ENCODE peak calls at places on chromosomes 2 and 18, in nine cellular contexts. One of them, this sample, is unnamed.

GRCh38 chr2:30455339-30455738 is 8.3 kb downstream of the LCLAT1 start:
- DNase-seq in cardiac muscle cell: no peak
- DNase-seq in right atrium auricular region: no peak
- DNase-seq in AG10803: peak; percentile 56
- DNase-seq in kidney epithelial cell: no peak
- DNase-seq in neural progenitor cell: no peak
- DNase-seq in astrocyte of the cerebellum: no peak
- DNase-seq in hepatocyte: peak; percentile 12
- DNase-seq in breast epithelium: no peak
- DNase-seq in this sample: no peak

GRCh38 chr18:47953471-47953931 is 23.0 kb upstream of the SMAD2 start:
- DNase-seq in cardiac muscle cell: no peak
- DNase-seq in right atrium auricular region: peak; percentile 61
- DNase-seq in AG10803: peak; percentile 86
- DNase-seq in kidney epithelial cell: peak; percentile 79
- DNase-seq in neural progenitor cell: peak; percentile 68
- DNase-seq in astrocyte of the cerebellum: peak; percentile 79
- DNase-seq in hepatocyte: no peak
- DNase-seq in breast epithelium: no peak
- DNase-seq in this sample: peak; percentile 68

GRCh38 chr2:205848601-205849000 is 166.3 kb downstream of the NRP2 start:
- DNase-seq in cardiac muscle cell: no peak
- DNase-seq in right atrium auricular region: no peak
- DNase-seq in AG10803: peak; percentile 80
- DNase-seq in kidney epithelial cell: no peak
- DNase-seq in neural progenitor cell: no peak
- DNase-seq in astrocyte of the cerebellum: no peak
- DNase-seq in hepatocyte: no peak
- DNase-seq in breast epithelium: no peak
- DNase-seq in this sample: no peak

GRCh38 chr18:41972067-41973000 is 17.3 kb downstream of the PIK3C3 start:
- DNase-seq in cardiac muscle cell: no peak
- DNase-seq in right atrium auricular region: no peak
- DNase-seq in AG10803: peak; percentile 30
- DNase-seq in kidney epithelial cell: no peak
- DNase-seq in neural progenitor cell: no peak
- DNase-seq in astrocyte of the cerebellum: peak; percentile 33
- DNase-seq in hepatocyte: no peak
- DNase-seq in breast epithelium: no peak
- DNase-seq in this sample: no peak

GRCh38 chr2:167608487-167608886 is 638.9 kb downstream of the STK39 start:
- DNase-seq in cardiac muscle cell: no peak
- DNase-seq in right atrium auricular region: no peak
- DNase-seq in AG10803: no peak
- DNase-seq in kidney epithelial cell: no peak
- DNase-seq in neural progenitor cell: no peak
- DNase-seq in astrocyte of the cerebellum: no peak
- DNase-seq in hepatocyte: no peak
- DNase-seq in breast epithelium: no peak
- DNase-seq in this sample: no peak

GRCh38 chr2:227761734-227762476 is 16.2 kb downstream of the SCYGR8 start:
- DNase-seq in cardiac muscle cell: no peak
- DNase-seq in right atrium auricular region: no peak
- DNase-seq in AG10803: peak; percentile 33
- DNase-seq in kidney epithelial cell: peak; percentile 94
- DNase-seq in neural progenitor cell: no peak
- DNase-seq in astrocyte of the cerebellum: no peak
- DNase-seq in hepatocyte: peak; percentile 58
- DNase-seq in breast epithelium: no peak
- DNase-seq in this sample: peak; percentile 99

GRCh38 chr2:176682278-176682677 is 413.0 kb downstream of the MTX2 start:
- DNase-seq in cardiac muscle cell: no peak
- DNase-seq in right atrium auricular region: no peak
- DNase-seq in AG10803: peak; percentile 64
- DNase-seq in kidney epithelial cell: no peak
- DNase-seq in neural progenitor cell: no peak
- DNase-seq in astrocyte of the cerebellum: no peak
- DNase-seq in hepatocyte: peak; percentile 15
- DNase-seq in breast epithelium: no peak
- DNase-seq in this sample: no peak

GRCh38 chr2:131049150-131049718 is 44.0 kb downstream of the FAM168B start:
- DNase-seq in cardiac muscle cell: no peak
- DNase-seq in right atrium auricular region: no peak
- DNase-seq in AG10803: no peak
- DNase-seq in kidney epithelial cell: no peak
- DNase-seq in neural progenitor cell: no peak
- DNase-seq in astrocyte of the cerebellum: no peak
- DNase-seq in hepatocyte: no peak
- DNase-seq in breast epithelium: no peak
- DNase-seq in this sample: no peak

DNA sequence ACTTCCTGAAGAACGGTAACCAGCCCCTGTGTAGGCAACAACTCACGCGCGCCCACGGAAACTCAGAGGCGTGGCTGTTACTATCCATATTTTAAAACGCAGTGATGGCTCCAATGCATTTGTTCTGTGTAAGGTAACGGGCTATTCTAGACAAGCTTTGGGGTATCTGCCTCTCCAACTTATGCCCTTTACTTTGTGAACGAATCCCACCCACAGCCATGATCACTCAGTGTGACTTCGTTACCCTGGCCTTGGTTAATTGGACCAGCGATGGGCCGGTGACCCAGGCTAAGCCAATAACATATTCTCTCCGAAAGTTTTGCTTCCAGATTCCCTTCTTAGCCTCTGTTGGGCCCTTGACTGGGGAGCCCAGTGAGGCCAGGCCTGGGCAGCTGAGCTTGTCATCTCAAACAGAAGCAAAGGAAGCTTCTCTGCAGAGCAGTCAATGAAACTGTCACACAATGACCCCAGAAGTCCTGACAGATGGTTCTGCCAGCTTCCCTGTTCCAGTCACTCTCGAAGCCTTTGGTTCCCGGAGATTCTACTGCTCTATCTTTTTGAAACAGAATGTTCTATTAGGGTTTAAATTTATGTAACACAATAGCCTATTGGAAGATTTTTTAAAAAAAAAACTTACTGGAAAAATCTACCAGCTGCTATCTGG is 30.7 kb upstream of the ROCK2 start:
- DNase-seq in cardiac muscle cell: no peak
- DNase-seq in right atrium auricular region: no peak
- DNase-seq in AG10803: no peak
- DNase-seq in kidney epithelial cell: no peak
- DNase-seq in neural progenitor cell: no peak
- DNase-seq in astrocyte of the cerebellum: no peak
- DNase-seq in hepatocyte: no peak
- DNase-seq in breast epithelium: no peak
- DNase-seq in this sample: no peak
- H3K4me3 ChIP-seq in cardiac muscle cell: no peak overlapping the region
- H3K4me3 ChIP-seq in right atrium auricular region: peak overlapping the region; percentile 3
- H3K4me3 ChIP-seq in AG10803: no peak overlapping the region
- H3K4me3 ChIP-seq in kidney epithelial cell: no peak overlapping the region
- H3K4me3 ChIP-seq in neural progenitor cell: no peak overlapping the region
- H3K4me3 ChIP-seq in astrocyte of the cerebellum: no peak overlapping the region
- H3K4me3 ChIP-seq in hepatocyte: no peak overlapping the region
- H3K4me3 ChIP-seq in breast epithelium: peak overlapping the region; percentile 62
- H3K4me3 ChIP-seq in this sample: peak overlapping the region; percentile 46

GRCh38 chr2:85537600-85538506 is 1.1 kb upstream of the MAT2A start:
- DNase-seq in cardiac muscle cell: peak; percentile 74
- DNase-seq in right atrium auricular region: peak; percentile 65
- DNase-seq in AG10803: peak; percentile 36
- DNase-seq in kidney epithelial cell: no peak
- DNase-seq in neural progenitor cell: peak; percentile 75
- DNase-seq in astrocyte of the cerebellum: no peak
- DNase-seq in hepatocyte: peak; percentile 76
- DNase-seq in breast epithelium: peak; percentile 56
- DNase-seq in this sample: no peak

GRCh38 chr2:85536479-85536878 is 2.5 kb upstream of the MAT2A start:
- DNase-seq in cardiac muscle cell: no peak
- DNase-seq in right atrium auricular region: no peak
- DNase-seq in AG10803: peak; percentile 71
- DNase-seq in kidney epithelial cell: peak; percentile 48
- DNase-seq in neural progenitor cell: no peak
- DNase-seq in astrocyte of the cerebellum: no peak
- DNase-seq in hepatocyte: peak; percentile 54
- DNase-seq in breast epithelium: no peak
- DNase-seq in this sample: no peak

GRCh38 chr2:85540131-85540587 is 1.2 kb downstream of the MAT2A start:
- DNase-seq in cardiac muscle cell: no peak
- DNase-seq in right atrium auricular region: no peak
- DNase-seq in AG10803: peak; percentile 30
- DNase-seq in kidney epithelial cell: no peak
- DNase-seq in neural progenitor cell: no peak
- DNase-seq in astrocyte of the cerebellum: no peak
- DNase-seq in hepatocyte: no peak
- DNase-seq in breast epithelium: no peak
- DNase-seq in this sample: no peak

GRCh38 chr2:85539361-85540130 is 578 bp downstream of the MAT2A start:
- DNase-seq in cardiac muscle cell: peak; percentile 79
- DNase-seq in right atrium auricular region: peak; percentile 69
- DNase-seq in AG10803: peak; percentile 63
- DNase-seq in kidney epithelial cell: no peak
- DNase-seq in neural progenitor cell: no peak
- DNase-seq in astrocyte of the cerebellum: no peak
- DNase-seq in hepatocyte: peak; percentile 81
- DNase-seq in breast epithelium: peak; percentile 67
- DNase-seq in this sample: no peak

DNA sequence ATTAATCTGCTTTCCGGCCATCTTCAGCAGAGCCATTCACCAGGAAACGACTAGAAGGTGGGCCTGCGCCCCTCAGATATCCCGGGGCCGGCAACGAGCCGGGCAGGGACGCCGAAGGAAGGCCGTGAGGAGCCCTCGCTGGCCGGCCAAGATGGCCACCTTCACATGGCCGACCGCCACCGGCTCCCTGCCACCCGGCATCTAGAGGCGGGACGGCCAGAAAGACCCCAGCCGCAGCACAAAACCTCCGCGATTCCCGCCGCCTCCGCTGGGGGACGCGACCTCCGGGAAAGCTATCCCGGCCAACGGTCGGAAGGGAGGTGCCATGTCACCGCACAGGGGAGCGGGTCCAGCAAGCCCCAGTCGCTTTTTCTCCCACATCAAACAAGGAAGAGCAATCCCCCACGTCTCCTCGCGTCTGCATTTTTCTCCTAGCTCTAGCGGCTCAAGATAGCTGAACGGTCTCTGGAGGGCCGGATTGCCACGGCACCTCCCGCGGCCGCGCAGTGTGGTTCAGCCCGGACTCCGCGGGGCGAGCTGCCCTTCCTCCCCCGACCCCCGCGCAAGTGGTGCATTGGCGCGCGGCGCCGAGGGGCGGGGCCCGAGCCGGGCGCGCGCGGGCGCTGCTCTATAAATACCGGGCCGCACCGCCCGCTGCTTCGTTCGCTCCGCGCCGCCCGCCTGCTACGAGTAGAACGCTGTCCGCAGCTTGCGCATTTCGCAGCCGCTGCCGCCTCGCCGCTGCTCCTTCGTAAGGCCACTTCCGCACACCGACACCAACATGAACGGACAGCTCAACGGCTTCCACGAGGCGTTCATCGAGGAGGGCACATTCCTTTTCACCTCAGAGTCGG is at the start of gene MAT2A:
- DNase-seq in cardiac muscle cell: peak; percentile 94
- DNase-seq in right atrium auricular region: peak; percentile 94
- DNase-seq in AG10803: peak; percentile 91
- DNase-seq in kidney epithelial cell: peak; percentile 42
- DNase-seq in neural progenitor cell: peak; percentile 97
- DNase-seq in astrocyte of the cerebellum: peak; percentile 81
- DNase-seq in hepatocyte: peak; percentile 95
- DNase-seq in breast epithelium: peak; percentile 93
- DNase-seq in this sample: no peak
- TF ChIP-seq CTCF in cardiac muscle cell: peak; percentile 75
- TF ChIP-seq CTCF in right atrium auricular region: peak; percentile 83
- TF ChIP-seq CTCF in AG10803: peak; percentile 65
- TF ChIP-seq CTCF in kidney epithelial cell: peak; percentile 77
- TF ChIP-seq CTCF in neural progenitor cell: peak; percentile 78
- TF ChIP-seq CTCF in astrocyte of the cerebellum: peak; percentile 75
- TF ChIP-seq CTCF in hepatocyte: peak; percentile 71
- TF ChIP-seq CTCF in breast epithelium: peak; percentile 88
- TF ChIP-seq CTCF in this sample: peak; percentile 64

GRCh38 chr2:136131484-136131960 is 13.6 kb upstream of the CXCR4 start:
- DNase-seq in cardiac muscle cell: no peak
- DNase-seq in right atrium auricular region: no peak
- DNase-seq in AG10803: no peak
- DNase-seq in kidney epithelial cell: no peak
- DNase-seq in neural progenitor cell: no peak
- DNase-seq in astrocyte of the cerebellum: no peak
- DNase-seq in hepatocyte: no peak
- DNase-seq in breast epithelium: no peak
- DNase-seq in this sample: no peak

GRCh38 chr2:136130045-136130444 is 12.1 kb upstream of the CXCR4 start:
- DNase-seq in cardiac muscle cell: no peak
- DNase-seq in right atrium auricular region: no peak
- DNase-seq in AG10803: no peak
- DNase-seq in kidney epithelial cell: no peak
- DNase-seq in neural progenitor cell: no peak
- DNase-seq in astrocyte of the cerebellum: no peak
- DNase-seq in hepatocyte: no peak
- DNase-seq in breast epithelium: no peak
- DNase-seq in this sample: no peak

GRCh38 chr2:136130511-136130910 is 12.6 kb upstream of the CXCR4 start:
- DNase-seq in cardiac muscle cell: no peak
- DNase-seq in right atrium auricular region: no peak
- DNase-seq in AG10803: no peak
- DNase-seq in kidney epithelial cell: no peak
- DNase-seq in neural progenitor cell: no peak
- DNase-seq in astrocyte of the cerebellum: no peak
- DNase-seq in hepatocyte: no peak
- DNase-seq in breast epithelium: no peak
- DNase-seq in this sample: no peak

GRCh38 chr2:136128905-136129304 is 11.0 kb upstream of the CXCR4 start:
- DNase-seq in cardiac muscle cell: no peak
- DNase-seq in right atrium auricular region: no peak
- DNase-seq in AG10803: no peak
- DNase-seq in kidney epithelial cell: no peak
- DNase-seq in neural progenitor cell: no peak
- DNase-seq in astrocyte of the cerebellum: no peak
- DNase-seq in hepatocyte: no peak
- DNase-seq in breast epithelium: no peak
- DNase-seq in this sample: no peak

DNA sequence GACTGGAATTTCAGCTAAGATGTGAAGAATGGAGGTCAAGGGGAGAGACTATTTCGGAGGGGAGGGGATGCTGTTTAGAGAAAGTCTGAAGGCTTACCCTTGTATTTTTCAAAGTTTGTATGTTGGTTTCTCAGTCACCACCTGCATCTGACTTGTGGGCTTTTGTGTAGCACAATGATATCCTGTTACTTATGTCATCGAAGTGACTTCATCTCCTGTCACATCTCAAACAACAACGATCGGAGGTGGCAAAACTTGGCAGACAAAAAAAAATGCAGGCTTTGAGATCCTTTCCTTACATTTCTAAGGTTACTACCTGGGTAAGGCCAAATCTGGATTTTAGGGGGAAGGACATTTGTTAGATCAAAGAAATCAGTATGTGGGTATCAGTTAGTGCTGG is 11.7 kb upstream of the CXCR4 start:
- DNase-seq in cardiac muscle cell: no peak
- DNase-seq in right atrium auricular region: no peak
- DNase-seq in AG10803: no peak
- DNase-seq in kidney epithelial cell: no peak
- DNase-seq in neural progenitor cell: no peak
- DNase-seq in astrocyte of the cerebellum: no peak
- DNase-seq in hepatocyte: no peak
- DNase-seq in breast epithelium: no peak
- DNase-seq in this sample: no peak
- H3K4me3 ChIP-seq in cardiac muscle cell: no peak overlapping the region
- H3K4me3 ChIP-seq in right atrium auricular region: no peak overlapping the region
- H3K4me3 ChIP-seq in AG10803: no peak overlapping the region
- H3K4me3 ChIP-seq in kidney epithelial cell: no peak overlapping the region
- H3K4me3 ChIP-seq in neural progenitor cell: no peak overlapping the region
- H3K4me3 ChIP-seq in astrocyte of the cerebellum: no peak overlapping the region
- H3K4me3 ChIP-seq in hepatocyte: no peak overlapping the region
- H3K4me3 ChIP-seq in breast epithelium: no peak overlapping the region
- H3K4me3 ChIP-seq in this sample: no peak overlapping the region

GRCh38 chr2:100289020-100289419 is 33.3 kb downstream of the LONRF2 start:
- DNase-seq in cardiac muscle cell: no peak
- DNase-seq in right atrium auricular region: peak; percentile 47
- DNase-seq in AG10803: no peak
- DNase-seq in kidney epithelial cell: no peak
- DNase-seq in neural progenitor cell: no peak
- DNase-seq in astrocyte of the cerebellum: no peak
- DNase-seq in hepatocyte: no peak
- DNase-seq in breast epithelium: no peak
- DNase-seq in this sample: no peak

GRCh38 chr2:100290718-100291151 is 31.6 kb downstream of the LONRF2 start:
- DNase-seq in cardiac muscle cell: no peak
- DNase-seq in right atrium auricular region: peak; percentile 30
- DNase-seq in AG10803: no peak
- DNase-seq in kidney epithelial cell: no peak
- DNase-seq in neural progenitor cell: no peak
- DNase-seq in astrocyte of the cerebellum: no peak
- DNase-seq in hepatocyte: no peak
- DNase-seq in breast epithelium: no peak
- DNase-seq in this sample: no peak

GRCh38 chr2:100292022-100292580 is 30.2 kb downstream of the LONRF2 start:
- DNase-seq in cardiac muscle cell: peak; percentile 26
- DNase-seq in right atrium auricular region: peak; percentile 64
- DNase-seq in AG10803: peak; percentile 65
- DNase-seq in kidney epithelial cell: peak; percentile 96
- DNase-seq in neural progenitor cell: peak; percentile 9
- DNase-seq in astrocyte of the cerebellum: peak; percentile 37
- DNase-seq in hepatocyte: peak; percentile 94
- DNase-seq in breast epithelium: no peak
- DNase-seq in this sample: peak; percentile 71

GRCh38 chr2:100293341-100294161 is 28.8 kb downstream of the LONRF2 start:
- DNase-seq in cardiac muscle cell: no peak
- DNase-seq in right atrium auricular region: no peak
- DNase-seq in AG10803: no peak
- DNase-seq in kidney epithelial cell: no peak
- DNase-seq in neural progenitor cell: no peak
- DNase-seq in astrocyte of the cerebellum: no peak
- DNase-seq in hepatocyte: no peak
- DNase-seq in breast epithelium: no peak
- DNase-seq in this sample: no peak

DNA sequence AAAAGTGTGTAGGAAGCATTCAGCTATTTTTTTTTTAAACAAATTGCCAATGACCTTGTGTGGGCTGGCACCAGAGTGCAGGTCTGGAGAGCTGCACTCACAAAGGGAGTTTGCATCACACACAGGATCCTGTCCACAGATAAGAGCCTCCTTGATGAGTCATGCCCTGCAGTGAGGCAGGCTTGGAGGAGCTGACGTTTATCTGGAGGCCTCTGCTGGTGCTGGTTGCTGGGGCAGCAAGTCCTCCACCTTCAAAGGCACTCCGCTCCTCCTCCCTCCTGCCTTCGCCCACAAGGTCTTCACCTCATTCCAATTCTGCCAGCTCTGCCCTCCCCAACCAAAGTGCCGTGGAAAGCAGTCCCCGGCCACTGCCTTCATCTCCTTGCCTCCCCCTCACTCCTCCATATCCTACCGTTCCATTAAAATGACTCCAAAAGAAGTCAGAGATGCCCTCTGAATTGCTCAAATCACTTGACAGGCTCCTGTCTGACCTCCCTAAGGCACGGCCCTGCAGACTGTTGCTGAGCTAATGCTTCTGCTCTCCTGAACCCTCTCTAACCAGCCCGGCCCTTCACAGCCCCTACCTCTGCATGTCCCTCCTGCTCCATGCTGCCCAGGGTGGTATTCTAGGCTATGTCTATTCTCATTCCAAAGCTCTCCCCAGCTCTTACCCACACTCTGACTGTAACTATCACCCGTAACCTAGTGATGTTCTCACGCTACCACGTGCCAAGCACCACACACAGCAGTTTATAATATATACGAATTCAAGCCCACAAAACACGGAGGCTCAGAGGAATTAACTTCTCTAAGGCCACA is 30.9 kb downstream of the LONRF2 start:
- DNase-seq in cardiac muscle cell: peak; percentile 25
- DNase-seq in right atrium auricular region: peak; percentile 76
- DNase-seq in AG10803: peak; percentile 87
- DNase-seq in kidney epithelial cell: peak; percentile 98
- DNase-seq in neural progenitor cell: no peak
- DNase-seq in astrocyte of the cerebellum: peak; percentile 87
- DNase-seq in hepatocyte: peak; percentile 93
- DNase-seq in breast epithelium: peak; percentile 66
- DNase-seq in this sample: peak; percentile 54
- TF ChIP-seq CTCF in cardiac muscle cell: no peak
- TF ChIP-seq CTCF in right atrium auricular region: no peak
- TF ChIP-seq CTCF in AG10803: no peak
- TF ChIP-seq CTCF in kidney epithelial cell: no peak
- TF ChIP-seq CTCF in neural progenitor cell: no peak
- TF ChIP-seq CTCF in astrocyte of the cerebellum: no peak
- TF ChIP-seq CTCF in hepatocyte: no peak
- TF ChIP-seq CTCF in breast epithelium: no peak
- TF ChIP-seq CTCF in this sample: peak; percentile 11